ENCODE peak calls at places on chromosomes 16 and 17, in eight cellular contexts. One of them, this sample, is unnamed.

GRCh38 chr17:79931517-79932309 is 92.5 kb upstream of the CBX4 start:
- DNase-seq in stimulated activated effector memory CD8-positive, alpha-beta T cell treated with anti-CD3 and anti-CD28 coated beads, Interleukin-12 subunit alpha, Interleukin-12 subunit beta, amount 100 ng/mL, for 72 hours: no peak
- DNase-seq in HFFc6: no peak
- DNase-seq in NCI-H1436: no peak
- DNase-seq in nucleus accumbens: no peak
- DNase-seq in naive thymus-derived CD4-positive, alpha-beta T cell: no peak
- DNase-seq in activated CD8-positive, alpha-beta memory T cell treated with anti-CD3 and anti-CD28 coated beads for 1 hour: no peak
- DNase-seq in stimulated activated CD4-positive, alpha-beta T cell treated with anti-CD3 and anti-CD28 coated beads, Interleukin-1b, Interleukin-23, amount 100 ng/mL, for 24 hours: no peak
- DNase-seq in this sample: no peak

GRCh38 chr17:83175551-83176271 is 96.3 kb downstream of the METRNL start:
- DNase-seq in stimulated activated effector memory CD8-positive, alpha-beta T cell treated with anti-CD3 and anti-CD28 coated beads, Interleukin-12 subunit alpha, Interleukin-12 subunit beta, amount 100 ng/mL, for 72 hours: peak
- DNase-seq in HFFc6: no peak
- DNase-seq in NCI-H1436: no peak
- DNase-seq in nucleus accumbens: no peak
- DNase-seq in naive thymus-derived CD4-positive, alpha-beta T cell: no peak
- DNase-seq in activated CD8-positive, alpha-beta memory T cell treated with anti-CD3 and anti-CD28 coated beads for 1 hour: no peak
- DNase-seq in stimulated activated CD4-positive, alpha-beta T cell treated with anti-CD3 and anti-CD28 coated beads, Interleukin-1b, Interleukin-23, amount 100 ng/mL, for 24 hours: no peak
- DNase-seq in this sample: no peak

GRCh38 chr17:40663252-40663651 is 1.7 kb downstream of the KRT222 start:
- DNase-seq in stimulated activated effector memory CD8-positive, alpha-beta T cell treated with anti-CD3 and anti-CD28 coated beads, Interleukin-12 subunit alpha, Interleukin-12 subunit beta, amount 100 ng/mL, for 72 hours: no peak
- DNase-seq in HFFc6: no peak
- DNase-seq in NCI-H1436: no peak
- DNase-seq in nucleus accumbens: no peak
- DNase-seq in naive thymus-derived CD4-positive, alpha-beta T cell: no peak
- DNase-seq in activated CD8-positive, alpha-beta memory T cell treated with anti-CD3 and anti-CD28 coated beads for 1 hour: no peak
- DNase-seq in stimulated activated CD4-positive, alpha-beta T cell treated with anti-CD3 and anti-CD28 coated beads, Interleukin-1b, Interleukin-23, amount 100 ng/mL, for 24 hours: no peak
- DNase-seq in this sample: no peak

GRCh38 chr17:63001689-63002394 is 35.8 kb downstream of the TANC2 start:
- DNase-seq in stimulated activated effector memory CD8-positive, alpha-beta T cell treated with anti-CD3 and anti-CD28 coated beads, Interleukin-12 subunit alpha, Interleukin-12 subunit beta, amount 100 ng/mL, for 72 hours: no peak
- DNase-seq in HFFc6: peak
- DNase-seq in NCI-H1436: no peak
- DNase-seq in nucleus accumbens: no peak
- DNase-seq in naive thymus-derived CD4-positive, alpha-beta T cell: no peak
- DNase-seq in activated CD8-positive, alpha-beta memory T cell treated with anti-CD3 and anti-CD28 coated beads for 1 hour: no peak
- DNase-seq in stimulated activated CD4-positive, alpha-beta T cell treated with anti-CD3 and anti-CD28 coated beads, Interleukin-1b, Interleukin-23, amount 100 ng/mL, for 24 hours: no peak
- DNase-seq in this sample: no peak

GRCh38 chr17:76700627-76701470 is 9.9 kb downstream of the MXRA7 start:
- DNase-seq in stimulated activated effector memory CD8-positive, alpha-beta T cell treated with anti-CD3 and anti-CD28 coated beads, Interleukin-12 subunit alpha, Interleukin-12 subunit beta, amount 100 ng/mL, for 72 hours: no peak
- DNase-seq in HFFc6: peak
- DNase-seq in NCI-H1436: peak
- DNase-seq in nucleus accumbens: no peak
- DNase-seq in naive thymus-derived CD4-positive, alpha-beta T cell: no peak
- DNase-seq in activated CD8-positive, alpha-beta memory T cell treated with anti-CD3 and anti-CD28 coated beads for 1 hour: no peak
- DNase-seq in stimulated activated CD4-positive, alpha-beta T cell treated with anti-CD3 and anti-CD28 coated beads, Interleukin-1b, Interleukin-23, amount 100 ng/mL, for 24 hours: no peak
- DNase-seq in this sample: peak

GRCh38 chr16:53949716-53950410 is 245.9 kb downstream of the FTO start:
- DNase-seq in stimulated activated effector memory CD8-positive, alpha-beta T cell treated with anti-CD3 and anti-CD28 coated beads, Interleukin-12 subunit alpha, Interleukin-12 subunit beta, amount 100 ng/mL, for 72 hours: no peak
- DNase-seq in HFFc6: no peak
- DNase-seq in NCI-H1436: no peak
- DNase-seq in nucleus accumbens: no peak
- DNase-seq in naive thymus-derived CD4-positive, alpha-beta T cell: no peak
- DNase-seq in activated CD8-positive, alpha-beta memory T cell treated with anti-CD3 and anti-CD28 coated beads for 1 hour: no peak
- DNase-seq in stimulated activated CD4-positive, alpha-beta T cell treated with anti-CD3 and anti-CD28 coated beads, Interleukin-1b, Interleukin-23, amount 100 ng/mL, for 24 hours: no peak
- DNase-seq in this sample: peak

GRCh38 chr17:29116652-29117439 is 63.4 kb downstream of the MYO18A start:
- DNase-seq in stimulated activated effector memory CD8-positive, alpha-beta T cell treated with anti-CD3 and anti-CD28 coated beads, Interleukin-12 subunit alpha, Interleukin-12 subunit beta, amount 100 ng/mL, for 72 hours: peak
- DNase-seq in HFFc6: peak
- DNase-seq in NCI-H1436: peak
- DNase-seq in nucleus accumbens: peak
- DNase-seq in naive thymus-derived CD4-positive, alpha-beta T cell: peak
- DNase-seq in activated CD8-positive, alpha-beta memory T cell treated with anti-CD3 and anti-CD28 coated beads for 1 hour: peak
- DNase-seq in stimulated activated CD4-positive, alpha-beta T cell treated with anti-CD3 and anti-CD28 coated beads, Interleukin-1b, Interleukin-23, amount 100 ng/mL, for 24 hours: peak
- DNase-seq in this sample: peak

GRCh38 chr17:64406321-64407200 is 15.9 kb upstream of the PECAM1 start:
- DNase-seq in stimulated activated effector memory CD8-positive, alpha-beta T cell treated with anti-CD3 and anti-CD28 coated beads, Interleukin-12 subunit alpha, Interleukin-12 subunit beta, amount 100 ng/mL, for 72 hours: no peak
- DNase-seq in HFFc6: no peak
- DNase-seq in NCI-H1436: no peak
- DNase-seq in nucleus accumbens: no peak
- DNase-seq in naive thymus-derived CD4-positive, alpha-beta T cell: no peak
- DNase-seq in activated CD8-positive, alpha-beta memory T cell treated with anti-CD3 and anti-CD28 coated beads for 1 hour: no peak
- DNase-seq in stimulated activated CD4-positive, alpha-beta T cell treated with anti-CD3 and anti-CD28 coated beads, Interleukin-1b, Interleukin-23, amount 100 ng/mL, for 24 hours: no peak
- DNase-seq in this sample: no peak

GRCh38 chr16:11327277-11328171 is 17.7 kb upstream of the RMI2 start:
- DNase-seq in stimulated activated effector memory CD8-positive, alpha-beta T cell treated with anti-CD3 and anti-CD28 coated beads, Interleukin-12 subunit alpha, Interleukin-12 subunit beta, amount 100 ng/mL, for 72 hours: no peak
- DNase-seq in HFFc6: no peak
- DNase-seq in NCI-H1436: no peak
- DNase-seq in nucleus accumbens: no peak
- DNase-seq in naive thymus-derived CD4-positive, alpha-beta T cell: no peak
- DNase-seq in activated CD8-positive, alpha-beta memory T cell treated with anti-CD3 and anti-CD28 coated beads for 1 hour: no peak
- DNase-seq in stimulated activated CD4-positive, alpha-beta T cell treated with anti-CD3 and anti-CD28 coated beads, Interleukin-1b, Interleukin-23, amount 100 ng/mL, for 24 hours: no peak
- DNase-seq in this sample: no peak

GRCh38 chr17:1868090-1868489 is 38.3 kb downstream of the RPA1 start:
- DNase-seq in stimulated activated effector memory CD8-positive, alpha-beta T cell treated with anti-CD3 and anti-CD28 coated beads, Interleukin-12 subunit alpha, Interleukin-12 subunit beta, amount 100 ng/mL, for 72 hours: no peak
- DNase-seq in HFFc6: no peak
- DNase-seq in NCI-H1436: no peak
- DNase-seq in nucleus accumbens: no peak
- DNase-seq in naive thymus-derived CD4-positive, alpha-beta T cell: no peak
- DNase-seq in activated CD8-positive, alpha-beta memory T cell treated with anti-CD3 and anti-CD28 coated beads for 1 hour: no peak
- DNase-seq in stimulated activated CD4-positive, alpha-beta T cell treated with anti-CD3 and anti-CD28 coated beads, Interleukin-1b, Interleukin-23, amount 100 ng/mL, for 24 hours: no peak
- DNase-seq in this sample: peak

GRCh38 chr17:79088266-79088996 is 13.8 kb downstream of the ENGASE start:
- DNase-seq in stimulated activated effector memory CD8-positive, alpha-beta T cell treated with anti-CD3 and anti-CD28 coated beads, Interleukin-12 subunit alpha, Interleukin-12 subunit beta, amount 100 ng/mL, for 72 hours: no peak
- DNase-seq in HFFc6: no peak
- DNase-seq in NCI-H1436: no peak
- DNase-seq in nucleus accumbens: no peak
- DNase-seq in naive thymus-derived CD4-positive, alpha-beta T cell: no peak
- DNase-seq in activated CD8-positive, alpha-beta memory T cell treated with anti-CD3 and anti-CD28 coated beads for 1 hour: no peak
- DNase-seq in stimulated activated CD4-positive, alpha-beta T cell treated with anti-CD3 and anti-CD28 coated beads, Interleukin-1b, Interleukin-23, amount 100 ng/mL, for 24 hours: no peak
- DNase-seq in this sample: peak

GRCh38 chr17:20989991-20990855 is 52.6 kb downstream of the USP22 start:
- DNase-seq in stimulated activated effector memory CD8-positive, alpha-beta T cell treated with anti-CD3 and anti-CD28 coated beads, Interleukin-12 subunit alpha, Interleukin-12 subunit beta, amount 100 ng/mL, for 72 hours: no peak
- DNase-seq in HFFc6: no peak
- DNase-seq in NCI-H1436: no peak
- DNase-seq in nucleus accumbens: no peak
- DNase-seq in naive thymus-derived CD4-positive, alpha-beta T cell: no peak
- DNase-seq in activated CD8-positive, alpha-beta memory T cell treated with anti-CD3 and anti-CD28 coated beads for 1 hour: no peak
- DNase-seq in stimulated activated CD4-positive, alpha-beta T cell treated with anti-CD3 and anti-CD28 coated beads, Interleukin-1b, Interleukin-23, amount 100 ng/mL, for 24 hours: no peak
- DNase-seq in this sample: no peak

GRCh38 chr17:79789943-79790804 is 6.7 kb downstream of the CBX8 start:
- DNase-seq in stimulated activated effector memory CD8-positive, alpha-beta T cell treated with anti-CD3 and anti-CD28 coated beads, Interleukin-12 subunit alpha, Interleukin-12 subunit beta, amount 100 ng/mL, for 72 hours: no peak
- DNase-seq in HFFc6: no peak
- DNase-seq in NCI-H1436: no peak
- DNase-seq in nucleus accumbens: no peak
- DNase-seq in naive thymus-derived CD4-positive, alpha-beta T cell: no peak
- DNase-seq in activated CD8-positive, alpha-beta memory T cell treated with anti-CD3 and anti-CD28 coated beads for 1 hour: no peak
- DNase-seq in stimulated activated CD4-positive, alpha-beta T cell treated with anti-CD3 and anti-CD28 coated beads, Interleukin-1b, Interleukin-23, amount 100 ng/mL, for 24 hours: no peak
- DNase-seq in this sample: no peak

GRCh38 chr17:64103751-64104364 is 26.1 kb downstream of the ERN1 start:
- DNase-seq in stimulated activated effector memory CD8-positive, alpha-beta T cell treated with anti-CD3 and anti-CD28 coated beads, Interleukin-12 subunit alpha, Interleukin-12 subunit beta, amount 100 ng/mL, for 72 hours: no peak
- DNase-seq in HFFc6: peak
- DNase-seq in NCI-H1436: no peak
- DNase-seq in nucleus accumbens: no peak
- DNase-seq in naive thymus-derived CD4-positive, alpha-beta T cell: no peak
- DNase-seq in activated CD8-positive, alpha-beta memory T cell treated with anti-CD3 and anti-CD28 coated beads for 1 hour: no peak
- DNase-seq in stimulated activated CD4-positive, alpha-beta T cell treated with anti-CD3 and anti-CD28 coated beads, Interleukin-1b, Interleukin-23, amount 100 ng/mL, for 24 hours: no peak
- DNase-seq in this sample: no peak

GRCh38 chr16:30885196-30885595 is 8.7 kb downstream of the BCL7C start:
- DNase-seq in stimulated activated effector memory CD8-positive, alpha-beta T cell treated with anti-CD3 and anti-CD28 coated beads, Interleukin-12 subunit alpha, Interleukin-12 subunit beta, amount 100 ng/mL, for 72 hours: no peak
- DNase-seq in HFFc6: no peak
- DNase-seq in NCI-H1436: no peak
- DNase-seq in nucleus accumbens: no peak
- DNase-seq in naive thymus-derived CD4-positive, alpha-beta T cell: no peak
- DNase-seq in activated CD8-positive, alpha-beta memory T cell treated with anti-CD3 and anti-CD28 coated beads for 1 hour: no peak
- DNase-seq in stimulated activated CD4-positive, alpha-beta T cell treated with anti-CD3 and anti-CD28 coated beads, Interleukin-1b, Interleukin-23, amount 100 ng/mL, for 24 hours: no peak
- DNase-seq in this sample: no peak

GRCh38 chr17:42683407-42684031 is 1.2 kb downstream of the CNTNAP1 start:
- DNase-seq in stimulated activated effector memory CD8-positive, alpha-beta T cell treated with anti-CD3 and anti-CD28 coated beads, Interleukin-12 subunit alpha, Interleukin-12 subunit beta, amount 100 ng/mL, for 72 hours: no peak
- DNase-seq in HFFc6: no peak
- DNase-seq in NCI-H1436: no peak
- DNase-seq in nucleus accumbens: peak
- DNase-seq in naive thymus-derived CD4-positive, alpha-beta T cell: no peak
- DNase-seq in activated CD8-positive, alpha-beta memory T cell treated with anti-CD3 and anti-CD28 coated beads for 1 hour: no peak
- DNase-seq in stimulated activated CD4-positive, alpha-beta T cell treated with anti-CD3 and anti-CD28 coated beads, Interleukin-1b, Interleukin-23, amount 100 ng/mL, for 24 hours: no peak
- DNase-seq in this sample: no peak

GRCh38 chr17:2871205-2871604 is 75.0 kb downstream of the RAP1GAP2 start:
- DNase-seq in stimulated activated effector memory CD8-positive, alpha-beta T cell treated with anti-CD3 and anti-CD28 coated beads, Interleukin-12 subunit alpha, Interleukin-12 subunit beta, amount 100 ng/mL, for 72 hours: no peak
- DNase-seq in HFFc6: no peak
- DNase-seq in NCI-H1436: no peak
- DNase-seq in nucleus accumbens: no peak
- DNase-seq in naive thymus-derived CD4-positive, alpha-beta T cell: no peak
- DNase-seq in activated CD8-positive, alpha-beta memory T cell treated with anti-CD3 and anti-CD28 coated beads for 1 hour: no peak
- DNase-seq in stimulated activated CD4-positive, alpha-beta T cell treated with anti-CD3 and anti-CD28 coated beads, Interleukin-1b, Interleukin-23, amount 100 ng/mL, for 24 hours: no peak
- DNase-seq in this sample: no peak

This sample was measured in NCI-H2171 treated with DMSO at 0.1 percent for 48 hours.